ENCODE peak calls at places on chromosomes 5 and 9, in six cellular contexts. D, C, P, N, Y and K are unnamed samples.

GRCh38 chr5:136016945-136017530 is 11.8 kb upstream of the TGFBI start:
- DNase-seq in D (no peak), C (peak), P (peak), N (no peak), Y (no peak), K (no peak)

GRCh38 chr9:131658753-131659129 is 81.1 kb downstream of the RAPGEF1 start:
- DNase-seq in D (no peak), C (no peak), P (no peak), N (no peak), Y (no peak), K (no peak)

GRCh38 chr5:74517700-74518099 is 122.8 kb downstream of the ENC1 start:
- DNase-seq in D (no peak), C (peak), P (peak), N (no peak), Y (no peak), K (no peak)

GRCh38 chr9:123524866-123525265 is 168.9 kb downstream of the CRB2 start:
- DNase-seq in D (no peak), C (no peak), P (no peak), N (no peak), Y (peak), K (no peak)

GRCh38 chr5:125487231-125487630 is 740.8 kb upstream of the ZNF608 start:
- DNase-seq in D (no peak), C (peak), P (peak), N (no peak), Y (no peak), K (no peak)

GRCh38 chr5:72543365-72543764 is 36.2 kb upstream of the ZNF366 start:
- DNase-seq in D (no peak), C (peak), P (peak), N (no peak), Y (no peak), K (no peak)

GRCh38 chr9:69222953-69223352 is 48.9 kb downstream of the TJP2 start:
- DNase-seq in D (no peak), C (no peak), P (no peak), N (no peak), Y (peak), K (no peak)

GRCh38 chr5:157607371-157608161 is 32.0 kb upstream of the ADAM19 start:
- DNase-seq in D (no peak), C (peak), P (peak), N (no peak), Y (peak), K (no peak)

GRCh38 chr9:108803666-108804065 is 52.1 kb downstream of the ACTL7B start:
- DNase-seq in D (no peak), C (no peak), P (no peak), N (no peak), Y (no peak), K (no peak)

GRCh38 chr9:98091735-98092632 is 27.0 kb downstream of the TRIM14 start:
- DNase-seq in D (no peak), C (peak), P (peak), N (peak), Y (peak), K (peak)

GRCh38 chr9:751137-752051 is 90.1 kb upstream of the DMRT1 start:
- DNase-seq in D (no peak), C (peak), P (no peak), N (no peak), Y (peak), K (no peak)

GRCh38 chr5:147176422-147176821 is 58.4 kb upstream of the STK32A start:
- DNase-seq in D (no peak), C (no peak), P (no peak), N (no peak), Y (no peak), K (no peak)

GRCh38 chr5:161305601-161306000 is 240.9 kb downstream of the GABRB2 start:
- DNase-seq in D (no peak), C (no peak), P (no peak), N (no peak), Y (no peak), K (no peak)

GRCh38 chr5:41794478-41794877 is 75.7 kb downstream of the OXCT1 start:
- DNase-seq in D (no peak), C (peak), P (peak), N (no peak), Y (peak), K (no peak)

GRCh38 chr5:15425802-15426201 is 74.2 kb upstream of the FBXL7 start:
- DNase-seq in D (no peak), C (no peak), P (no peak), N (no peak), Y (no peak), K (no peak)

GRCh38 chr5:78544531-78545200 is 103.9 kb downstream of the LHFPL2 start:
- DNase-seq in D (no peak), C (peak), P (peak), N (no peak), Y (no peak), K (no peak)

GRCh38 chr5:147017191-147017590 is 138.6 kb upstream of the PPP2R2B start:
- DNase-seq in D (no peak), C (no peak), P (peak), N (no peak), Y (no peak), K (no peak)

GRCh38 chr9:127895811-127896210 is 3.6 kb downstream of the ST6GALNAC6 start:
- DNase-seq in D (no peak), C (no peak), P (no peak), N (no peak), Y (no peak), K (no peak)

GRCh38 chr5:173625686-173626500 is 9.4 kb upstream of the BOD1 start:
- DNase-seq in D (no peak), C (no peak), P (no peak), N (no peak), Y (no peak), K (no peak)

GRCh38 chr9:101387871-101388506 is 3.2 kb upstream of the BAAT start:
- DNase-seq in D (no peak), C (peak), P (peak), N (no peak), Y (peak), K (no peak)

GRCh38 chr9:123607479-123607878 is 251.5 kb downstream of the CRB2 start:
- DNase-seq in D (no peak), C (no peak), P (no peak), N (peak), Y (no peak), K (no peak)

GRCh38 chr9:36542355-36542754 is 30.3 kb upstream of the MELK start:
- DNase-seq in D (no peak), C (no peak), P (no peak), N (no peak), Y (peak), K (peak)

GRCh38 chr9:98271479-98271878 is 16.0 kb upstream of the TBC1D2 start:
- DNase-seq in D (no peak), C (no peak), P (no peak), N (no peak), Y (no peak), K (peak)

GRCh38 chr5:132877938-132878337 is 4.5 kb downstream of the LEAP2 start:
- DNase-seq in D (no peak), C (peak), P (peak), N (no peak), Y (no peak), K (no peak)

GRCh38 chr9:134372621-134373267 is 46.5 kb downstream of the RXRA start:
- DNase-seq in D (no peak), C (no peak), P (no peak), N (no peak), Y (peak), K (no peak)

GRCh38 chr5:109455598-109456096 is 45.9 kb upstream of the PJA2 start:
- DNase-seq in D (no peak), C (peak), P (peak), N (no peak), Y (peak), K (no peak)

GRCh38 chr9:91179237-91180138 is 182.2 kb downstream of the AUH start:
- DNase-seq in D (no peak), C (peak), P (peak), N (peak), Y (no peak), K (no peak)

GRCh38 chr5:172553167-172553566 is 87.9 kb upstream of the NEURL1B start:
- DNase-seq in D (no peak), C (no peak), P (no peak), N (no peak), Y (no peak), K (no peak)

GRCh38 chr5:173679909-173680626 is 63.6 kb upstream of the BOD1 start:
- DNase-seq in D (no peak), C (no peak), P (peak), N (no peak), Y (peak), K (no peak)

GRCh38 chr5:1946122-1946677 is 63.5 kb upstream of the IRX4 start:
- DNase-seq in D (no peak), C (no peak), P (no peak), N (no peak), Y (no peak), K (no peak)

GRCh38 chr5:111598996-111599395 is 86.7 kb upstream of the STARD4 start:
- DNase-seq in D (no peak), C (no peak), P (no peak), N (no peak), Y (no peak), K (no peak)

GRCh38 chr5:4050203-4050602 is 454.6 kb downstream of the IRX1 start:
- DNase-seq in D (no peak), C (no peak), P (no peak), N (no peak), Y (no peak), K (no peak)
- H3K18ac ChIP-seq in D (no peak), C (no peak), P (no peak), N (no peak), Y (no peak), K (no peak)

GRCh38 chr5:113240951-113241726 is 193.7 kb downstream of the TSSK1B start:
- DNase-seq in D (no peak), C (no peak), P (no peak), N (no peak), Y (no peak), K (no peak)

GRCh38 chr5:113245427-113246052 is 189.2 kb downstream of the TSSK1B start:
- DNase-seq in D (no peak), C (no peak), P (no peak), N (no peak), Y (no peak), K (no peak)

GRCh38 chr5:113244966-113245365 is 189.8 kb downstream of the TSSK1B start:
- DNase-seq in D (no peak), C (no peak), P (no peak), N (no peak), Y (peak), K (no peak)

GRCh38 chr5:113242481-113243348 is 192.1 kb downstream of the TSSK1B start:
- DNase-seq in D (no peak), C (peak), P (no peak), N (no peak), Y (no peak), K (no peak)

GRCh38 chr5:113243349-113243664 is 191.5 kb downstream of the TSSK1B start:
- DNase-seq in D (no peak), C (no peak), P (no peak), N (no peak), Y (no peak), K (no peak)
- H2AK5ac ChIP-seq in D (no peak), C (no peak), P (no peak), N (no peak), Y (no peak), K (no peak)

DNA sequence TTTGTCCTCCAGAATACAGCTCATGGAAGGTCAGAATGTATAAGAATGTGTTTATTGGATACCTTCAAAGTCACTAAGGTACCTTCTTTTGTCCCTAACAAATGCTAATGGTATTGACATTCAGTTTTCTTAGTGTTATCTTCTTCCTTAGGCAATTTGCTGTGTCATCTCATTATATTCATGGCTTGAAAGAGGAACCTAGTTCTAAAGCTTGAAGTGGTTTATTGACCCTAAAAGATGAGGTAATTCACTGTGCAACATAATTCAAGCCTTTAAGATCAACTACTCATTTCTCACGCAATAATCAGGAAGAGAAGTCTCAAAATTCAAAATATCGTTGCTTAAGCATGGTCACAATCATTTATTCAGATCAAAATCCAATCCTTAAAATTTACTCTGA is 342.7 kb upstream of the RIOK2 start:
- DNase-seq in D (no peak), C (no peak), P (no peak), N (no peak), Y (no peak), K (no peak)
- H3K14ac ChIP-seq in D (no peak), C (no peak), P (no peak), N (no peak), Y (no peak), K (no peak)

GRCh38 chr5:153552886-153553285 is 62.4 kb downstream of the GRIA1 start:
- DNase-seq in D (no peak), C (peak), P (no peak), N (no peak), Y (no peak), K (no peak)

GRCh38 chr5:153555420-153556114 is 65.1 kb downstream of the GRIA1 start:
- DNase-seq in D (no peak), C (no peak), P (no peak), N (no peak), Y (peak), K (no peak)

GRCh38 chr5:153546566-153546965 is 56.1 kb downstream of the GRIA1 start:
- DNase-seq in D (no peak), C (no peak), P (no peak), N (no peak), Y (no peak), K (no peak)

GRCh38 chr5:153551537-153552079 is 61.1 kb downstream of the GRIA1 start:
- DNase-seq in D (no peak), C (peak), P (peak), N (no peak), Y (no peak), K (peak)
- H3K18ac ChIP-seq in D (no peak), C (peak), P (peak), N (no peak), Y (no peak), K (no peak)

GRCh38 chr9:95449016-95449415 is 67.8 kb downstream of the PTCH1 start:
- DNase-seq in D (no peak), C (no peak), P (no peak), N (no peak), Y (no peak), K (no peak)
- H2AK5ac ChIP-seq in D (peak), C (no peak), P (no peak), N (no peak), Y (peak), K (no peak)

GRCh38 chr5:139268364-139269202 is 25.0 kb upstream of the MATR3 start:
- DNase-seq in D (no peak), C (no peak), P (no peak), N (no peak), Y (no peak), K (no peak)
- H3K14ac ChIP-seq in D (no peak), C (peak), P (no peak), N (no peak), Y (no peak), K (no peak)

GRCh38 chr9:7300484-7300883 is 499.1 kb downstream of the DMAC1 start:
- DNase-seq in D (no peak), C (no peak), P (no peak), N (no peak), Y (no peak), K (no peak)
- H3K18ac ChIP-seq in D (no peak), C (no peak), P (no peak), N (no peak), Y (no peak), K (no peak)